ENCODE peak calls at places on chromosome 9, in six cellular contexts. A is GM06990, Y is left colon, J is IMR-90, R is pulmonary artery endothelial cell, B is NCI-H748 treated with DMSO at 0.1 percent for 48 hours. V is an unnamed sample.

GRCh38 chr9:116403171-116403570 is 249.6 kb downstream of the PAPPA start:
- DNase-seq in B (no peak), Y (no peak), R (no peak), J (no peak), A (no peak), V (no peak)

GRCh38 chr9:95044731-95045508 is 272.6 kb downstream of the FANCC start:
- DNase-seq in B (no peak), R (no peak), J (no peak), A (no peak), Y (peak; percentile 74), V (peak; percentile 86)

GRCh38 chr9:124674651-124675050 is 96.5 kb downstream of the NR6A1 start:
- DNase-seq in Y (no peak), R (no peak), A (no peak), B (no peak), J (no peak), V (no peak)

GRCh38 chr9:38022995-38023394 is 46.0 kb downstream of the SHB start:
- DNase-seq in A (no peak), B (peak; percentile 59), R (no peak), Y (peak; percentile 49), J (no peak), V (peak; percentile 74)

GRCh38 chr9:3807601-3808000 is 281.8 kb upstream of the RFX3 start:
- DNase-seq in Y (no peak), A (no peak), J (no peak), R (no peak), B (no peak), V (no peak)

GRCh38 chr9:95197692-95198271 is 119.7 kb downstream of the FANCC start:
- DNase-seq in B (no peak), J (peak; percentile 18), Y (no peak), A (no peak), R (no peak), V (peak; percentile 53)

GRCh38 chr9:134445000-134445399 is 118.7 kb downstream of the RXRA start:
- DNase-seq in R (no peak), A (no peak), Y (no peak), J (no peak), B (no peak), V (no peak)

GRCh38 chr9:89919171-89919681 is 314.4 kb downstream of the GADD45G start:
- DNase-seq in R (no peak), J (no peak), Y (peak; percentile 52), B (no peak), A (peak; percentile 22), V (no peak)

GRCh38 chr9:336039-336438 is 121.4 kb downstream of the DOCK8 start:
- DNase-seq in R (no peak), B (no peak), J (no peak), Y (no peak), A (no peak), V (peak; percentile 25)

GRCh38 chr9:16002816-16003215 is 450.0 kb downstream of the CCDC171 start:
- DNase-seq in J (peak; percentile 79), B (no peak), A (no peak), Y (no peak), R (no peak), V (no peak)

GRCh38 chr9:35553670-35554543 is 51.2 kb upstream of the TESK1 start:
- DNase-seq in A (no peak), B (peak; percentile 52), Y (peak; percentile 34), J (peak; percentile 73), R (peak; percentile 30), V (peak; percentile 53)

GRCh38 chr9:91814214-91814613 is 135.8 kb downstream of the ROR2 start:
- DNase-seq in J (no peak), R (no peak), A (no peak), Y (no peak), B (no peak), V (no peak)

GRCh38 chr9:131407717-131408195 is 13.9 kb downstream of the PRRC2B start:
- DNase-seq in J (no peak), A (no peak), B (no peak), Y (no peak), R (no peak), V (no peak)

GRCh38 chr9:18263367-18263766 is 210.6 kb upstream of the ADAMTSL1 start:
- DNase-seq in A (no peak), B (no peak), R (no peak), J (no peak), Y (no peak), V (no peak)

GRCh38 chr9:6944093-6944551 is 186.3 kb downstream of the KDM4C start:
- DNase-seq in A (no peak), B (no peak), R (peak; percentile 32), J (peak; percentile 82), Y (no peak), V (no peak)

V was measured in pancreas.